ENCODE peak calls at places on chromosome 7, in ten cellular contexts. J is RPMI7951; Q is bronchial epithelial cell; L is CD4-positive, alpha-beta T cell; K is H4; O is NCI-H1417; R is stimulated activated CD4-positive, alpha-beta T cell treated with anti-CD3 and anti-CD28 coated beads, Interleukin-15, amount 100 ng/mL, for 24 hours; B is activated T-cell treated with anti-CD3 and anti-CD28 coated beads for 4 hours; G is left ventricle myocardium superior; H is nephron progenitor cell. Z is an unnamed sample.

GRCh38 chr7:127914693-127915092 is 116.5 kb downstream of the LRRC4 start:
- DNase-seq in R (no peak), K (no peak), H (no peak), O (no peak), J (no peak), G (no peak), L (no peak), B (no peak), Q (no peak), Z (no peak)

GRCh38 chr7:132416395-132416794 is 159.9 kb downstream of the PLXNA4 start:
- DNase-seq in B (no peak), J (no peak), L (no peak), R (no peak), G (no peak), O (no peak), K (no peak), H (no peak), Q (no peak), Z (no peak)

GRCh38 chr7:2019693-2020511 is 212.8 kb downstream of the MAD1L1 start:
- DNase-seq in O (no peak), H (no peak), Q (peak), G (peak), R (peak), L (peak), B (peak), K (peak), J (peak), Z (peak)

GRCh38 chr7:150400779-150401423 is 21.8 kb downstream of the ZNF775 start:
- DNase-seq in G (no peak), Q (no peak), K (no peak), J (no peak), O (no peak), L (no peak), B (no peak), H (no peak), R (no peak), Z (no peak)

GRCh38 chr7:44977304-44977858 is 1.4 kb downstream of the MYO1G start:
- DNase-seq in G (no peak), K (no peak), L (peak), B (peak), H (no peak), O (no peak), Q (peak), R (peak), J (no peak), Z (no peak)

GRCh38 chr7:18648849-18649758 is 153.6 kb downstream of the HDAC9 start:
- DNase-seq in O (no peak), K (no peak), J (no peak), R (no peak), Q (no peak), B (no peak), L (no peak), G (no peak), H (no peak), Z (no peak)

GRCh38 chr7:117251687-117252086 is 71.2 kb downstream of the WNT2 start:
- DNase-seq in Q (no peak), H (no peak), B (no peak), G (no peak), R (no peak), L (no peak), K (no peak), J (peak), O (no peak), Z (no peak)

GRCh38 chr7:40843338-40844026 is 708.7 kb downstream of the SUGCT start:
- DNase-seq in O (no peak), B (no peak), K (no peak), L (no peak), H (no peak), G (no peak), Q (peak), R (no peak), J (no peak), Z (no peak)

GRCh38 chr7:50450691-50451051 is 521 bp upstream of the FIGNL1 start:
- DNase-seq in R (peak), K (no peak), J (no peak), G (peak), O (no peak), B (no peak), Q (no peak), H (no peak), L (no peak), Z (no peak)

GRCh38 chr7:84841809-84842208 is 345.0 kb downstream of the SEMA3D start:
- DNase-seq in G (no peak), Q (no peak), H (no peak), R (no peak), O (no peak), L (no peak), K (no peak), B (no peak), J (no peak), Z (no peak)

GRCh38 chr7:130884437-130885417 is 150.7 kb upstream of the KLF14 start:
- DNase-seq in K (no peak), J (peak), G (no peak), Q (peak), B (no peak), R (no peak), H (no peak), L (peak), O (peak), Z (no peak)

GRCh38 chr7:9106747-9107146 is 673.3 kb downstream of the NXPH1 start:
- DNase-seq in Q (no peak), O (no peak), G (no peak), B (no peak), J (no peak), H (no peak), L (no peak), K (no peak), R (no peak), Z (no peak)

GRCh38 chr7:123191132-123191531 is 8.6 kb downstream of the SLC13A1 start:
- DNase-seq in R (no peak), J (no peak), G (no peak), O (no peak), K (peak), B (no peak), Q (peak), H (no peak), L (no peak), Z (no peak)

GRCh38 chr7:66167773-66168367 is 37.3 kb upstream of the TPST1 start:
- DNase-seq in J (peak), R (no peak), K (peak), B (no peak), Q (peak), L (no peak), H (no peak), G (no peak), O (no peak), Z (no peak)

GRCh38 chr7:84154991-84155781 is 39.4 kb downstream of the SEMA3A start:
- DNase-seq in R (no peak), L (no peak), O (no peak), B (no peak), K (no peak), H (no peak), G (no peak), J (no peak), Q (no peak), Z (no peak)

GRCh38 chr7:3558410-3558809 is 257.4 kb downstream of the SDK1 start:
- DNase-seq in L (no peak), H (peak), Q (no peak), G (no peak), R (no peak), O (no peak), K (no peak), J (no peak), B (no peak), Z (no peak)

GRCh38 chr7:129550673-129551360 is 48.5 kb downstream of the SMKR1 start:
- DNase-seq in B (no peak), O (no peak), L (no peak), R (no peak), H (no peak), J (peak), K (peak), G (no peak), Q (no peak), Z (no peak)

GRCh38 chr7:104040666-104041065 is 51.2 kb upstream of the RELN start:
- DNase-seq in Q (no peak), K (no peak), R (no peak), B (no peak), G (no peak), O (peak), H (no peak), L (no peak), J (no peak), Z (no peak)

GRCh38 chr7:33258561-33258960 is 129.2 kb downstream of the BBS9 start:
- DNase-seq in B (no peak), J (no peak), H (no peak), L (no peak), G (no peak), R (no peak), O (no peak), K (no peak), Q (no peak), Z (no peak)

GRCh38 chr7:75596727-75597614 is 104.9 kb downstream of the SPDYE5 start:
- DNase-seq in K (no peak), R (peak), L (no peak), J (peak), H (no peak), B (no peak), Q (peak), G (no peak), O (no peak), Z (no peak)

GRCh38 chr7:387132-388022 is 97.4 kb downstream of the FOXL3 start:
- DNase-seq in B (no peak), G (peak), J (no peak), K (no peak), R (no peak), L (no peak), O (no peak), Q (no peak), H (no peak), Z (no peak)

GRCh38 chr7:33757563-33758165 is 147.7 kb upstream of the BMPER start:
- DNase-seq in O (peak), L (no peak), J (peak), G (no peak), H (no peak), Q (peak), K (peak), R (peak), B (no peak), Z (no peak)

GRCh38 chr7:109282726-109283125 is 713.1 kb downstream of the DNAJB9 start:
- DNase-seq in B (no peak), J (no peak), G (no peak), O (no peak), H (no peak), L (no peak), R (no peak), K (no peak), Q (no peak), Z (peak)

GRCh38 chr7:142002179-142002578 is 6.5 kb downstream of the MGAM start:
- DNase-seq in G (no peak), L (no peak), J (no peak), O (no peak), K (no peak), H (no peak), B (no peak), R (no peak), Q (peak), Z (no peak)

GRCh38 chr7:84790873-84791272 is 396.0 kb downstream of the SEMA3D start:
- DNase-seq in G (no peak), K (no peak), O (no peak), Q (no peak), J (no peak), L (no peak), B (no peak), H (no peak), R (no peak), Z (peak)

GRCh38 chr7:2245883-2246679 is 4.1 kb downstream of the NUDT1 start:
- DNase-seq in J (no peak), G (peak), K (no peak), R (no peak), O (no peak), L (no peak), H (no peak), Q (no peak), B (no peak), Z (no peak)

GRCh38 chr7:139060838-139061237 is 25.0 kb upstream of the ZC3HAV1L start:
- DNase-seq in H (no peak), J (no peak), K (no peak), O (no peak), R (no peak), Q (no peak), G (no peak), B (no peak), L (no peak), Z (no peak)

GRCh38 chr7:69770613-69771012 is 172.3 kb downstream of the AUTS2 start:
- DNase-seq in H (no peak), R (no peak), O (no peak), B (no peak), Q (no peak), J (no peak), G (no peak), K (no peak), L (no peak), Z (no peak)

GRCh38 chr7:36348256-36348655 is 41.4 kb upstream of the ANLN start:
- DNase-seq in G (no peak), O (no peak), H (no peak), Q (no peak), B (no peak), R (no peak), L (no peak), K (no peak), J (peak), Z (no peak)

GRCh38 chr7:98945852-98946251 is 67.5 kb downstream of the TRRAP start:
- DNase-seq in B (no peak), O (no peak), K (no peak), H (no peak), R (no peak), G (no peak), Q (no peak), L (no peak), J (no peak), Z (no peak)

GRCh38 chr7:105996860-105997737 is 34.0 kb downstream of the CDHR3 start:
- DNase-seq in R (no peak), G (no peak), B (no peak), O (no peak), J (no peak), K (no peak), Q (no peak), H (no peak), L (no peak), Z (no peak)

GRCh38 chr7:155746188-155746587 is 66.1 kb downstream of the SHH start:
- DNase-seq in K (no peak), H (no peak), O (no peak), J (no peak), Q (no peak), G (no peak), B (no peak), L (no peak), R (no peak), Z (no peak)

Z was measured in right cardiac atrium.